ENCODE peak calls at places on chromosomes 3 and 15, in ten cellular contexts. Q is heart left ventricle, W is psoas muscle, A is heart right ventricle, C is stomach, S is body of pancreas, U is retinal pigment epithelial cell, H is AG09309, B is uterus, P is GM20000. V is an unnamed sample.

GRCh38 chr15:97947465-97948262 is 12.8 kb upstream of the ARRDC4 start:
- DNase-seq in Q (no peak), W (no peak), A (no peak), C (no peak), S (no peak), U (no peak), H (no peak), B (no peak), P (no peak), V (no peak)

GRCh38 chr15:100171411-100171810 is 170.4 kb downstream of the ADAMTS17 start:
- DNase-seq in Q (no peak), W (no peak), A (no peak), C (no peak), S (no peak), U (no peak), H (no peak), B (no peak), P (no peak), V (no peak)

GRCh38 chr15:82043726-82044372 is 2.0 kb downstream of the MEX3B start:
- DNase-seq in Q (no peak), W (peak), A (peak), C (no peak), S (peak), U (no peak), H (no peak), B (no peak), P (no peak), V (no peak)

GRCh38 chr3:174466471-174467054 is 392.6 kb upstream of the NAALADL2 start:
- DNase-seq in Q (no peak), W (no peak), A (no peak), C (no peak), S (no peak), U (no peak), H (no peak), B (no peak), P (no peak), V (no peak)

GRCh38 chr3:71989165-71989564 is 204.2 kb upstream of the PROK2 start:
- DNase-seq in Q (no peak), W (no peak), A (no peak), C (no peak), S (no peak), U (peak), H (no peak), B (no peak), P (no peak), V (no peak)

GRCh38 chr3:37571269-37571668 is 290.4 kb upstream of the CTDSPL start:
- DNase-seq in Q (no peak), W (no peak), A (no peak), C (no peak), S (no peak), U (no peak), H (no peak), B (no peak), P (no peak), V (no peak)

GRCh38 chr15:54604963-54605362 is 591.8 kb downstream of the RSL24D1 start:
- DNase-seq in Q (no peak), W (no peak), A (no peak), C (no peak), S (no peak), U (no peak), H (no peak), B (no peak), P (no peak), V (no peak)

GRCh38 chr15:60648928-60649679 is 170.2 kb upstream of the ICE2 start:
- DNase-seq in Q (no peak), W (no peak), A (no peak), C (no peak), S (no peak), U (no peak), H (no peak), B (no peak), P (no peak), V (no peak)

GRCh38 chr3:45677045-45677436 is 12.2 kb upstream of the SACM1L start:
- DNase-seq in Q (no peak), W (peak), A (peak), C (no peak), S (peak), U (no peak), H (peak), B (peak), P (no peak), V (no peak)

GRCh38 chr15:78944669-78945407 is at the start of gene CTSH:
- DNase-seq in Q (peak), W (peak), A (peak), C (peak), S (peak), U (no peak), H (no peak), B (peak), P (peak), V (peak)

GRCh38 chr15:93829115-93829849 is 402.1 kb upstream of the MCTP2 start:
- DNase-seq in Q (no peak), W (no peak), A (no peak), C (no peak), S (peak), U (peak), H (peak), B (peak), P (no peak), V (no peak)

GRCh38 chr15:66815322-66815721 is 113.3 kb downstream of the SMAD6 start:
- DNase-seq in Q (no peak), W (no peak), A (no peak), C (no peak), S (no peak), U (no peak), H (peak), B (no peak), P (no peak), V (no peak)

GRCh38 chr3:20069178-20069532 is 28.9 kb downstream of the KAT2B start:
- DNase-seq in Q (no peak), W (no peak), A (no peak), C (no peak), S (no peak), U (no peak), H (no peak), B (no peak), P (no peak), V (no peak)

GRCh38 chr3:1515842-1516241 is 423.0 kb downstream of the CNTN6 start:
- DNase-seq in Q (no peak), W (no peak), A (no peak), C (no peak), S (no peak), U (no peak), H (no peak), B (no peak), P (no peak), V (no peak)

GRCh38 chr3:111621535-111621934 is 26.4 kb upstream of the ZBED2 start:
- DNase-seq in Q (no peak), W (no peak), A (no peak), C (no peak), S (no peak), U (no peak), H (no peak), B (no peak), P (no peak), V (no peak)

GRCh38 chr3:20326537-20326936 is 140.5 kb upstream of the SGO1 start:
- DNase-seq in Q (no peak), W (no peak), A (no peak), C (no peak), S (no peak), U (no peak), H (no peak), B (no peak), P (no peak), V (no peak)

GRCh38 chr3:50137567-50137966 is 17.6 kb upstream of the SEMA3F start:
- DNase-seq in Q (no peak), W (no peak), A (no peak), C (no peak), S (no peak), U (no peak), H (no peak), B (no peak), P (no peak), V (no peak)

GRCh38 chr3:101179637-101180036 is 140.7 kb downstream of the IMPG2 start:
- DNase-seq in Q (no peak), W (no peak), A (no peak), C (no peak), S (no peak), U (no peak), H (peak), B (no peak), P (no peak), V (no peak)

GRCh38 chr3:47319952-47320351 is 37.2 kb downstream of the KLHL18 start:
- DNase-seq in Q (no peak), W (no peak), A (no peak), C (no peak), S (no peak), U (no peak), H (no peak), B (no peak), P (no peak), V (no peak)

GRCh38 chr3:171772427-171773056 is 37.7 kb downstream of the PLD1 start:
- DNase-seq in Q (peak), W (peak), A (peak), C (peak), S (peak), U (no peak), H (no peak), B (peak), P (peak), V (peak)

GRCh38 chr15:39075311-39075710 is 505.6 kb upstream of the THBS1 start:
- DNase-seq in Q (no peak), W (no peak), A (no peak), C (no peak), S (no peak), U (no peak), H (peak), B (no peak), P (no peak), V (no peak)

GRCh38 chr3:38438421-38438820 is 15.3 kb upstream of the ACVR2B start:
- DNase-seq in Q (no peak), W (no peak), A (no peak), C (no peak), S (peak), U (no peak), H (no peak), B (no peak), P (no peak), V (no peak)

GRCh38 chr3:81425198-81425868 is 336.1 kb downstream of the GBE1 start:
- DNase-seq in Q (no peak), W (no peak), A (no peak), C (no peak), S (no peak), U (no peak), H (no peak), B (no peak), P (no peak), V (no peak)

GRCh38 chr3:192336286-192336685 is 391.1 kb downstream of the FGF12 start:
- DNase-seq in Q (no peak), W (no peak), A (no peak), C (no peak), S (no peak), U (no peak), H (no peak), B (no peak), P (no peak), V (no peak)

GRCh38 chr15:39110336-39110735 is 470.5 kb upstream of the THBS1 start:
- DNase-seq in Q (no peak), W (no peak), A (no peak), C (no peak), S (no peak), U (no peak), H (peak), B (no peak), P (no peak), V (no peak)

GRCh38 chr3:100151024-100151707 is 36.9 kb upstream of the FILIP1L start:
- DNase-seq in Q (no peak), W (no peak), A (peak), C (no peak), S (no peak), U (no peak), H (no peak), B (peak), P (no peak), V (no peak)

GRCh38 chr3:54065140-54065539 is 57.2 kb upstream of the CACNA2D3 start:
- DNase-seq in Q (no peak), W (no peak), A (no peak), C (no peak), S (no peak), U (no peak), H (no peak), B (no peak), P (no peak), V (no peak)

GRCh38 chr15:52331490-52332240 is 36.1 kb upstream of the MYO5C start:
- DNase-seq in Q (no peak), W (no peak), A (no peak), C (peak), S (peak), U (no peak), H (no peak), B (no peak), P (peak), V (peak)

GRCh38 chr3:31196261-31196660 is 301.8 kb upstream of the GADL1 start:
- DNase-seq in Q (no peak), W (no peak), A (no peak), C (no peak), S (no peak), U (no peak), H (no peak), B (no peak), P (no peak), V (no peak)

GRCh38 chr3:155611456-155611855 is 133.4 kb downstream of the PLCH1 start:
- DNase-seq in Q (no peak), W (no peak), A (no peak), C (no peak), S (no peak), U (no peak), H (no peak), B (no peak), P (no peak), V (no peak)

GRCh38 chr3:134333522-134334181 is 40.6 kb downstream of the AMOTL2 start:
- DNase-seq in Q (no peak), W (no peak), A (no peak), C (no peak), S (no peak), U (no peak), H (peak), B (no peak), P (no peak), V (no peak)

GRCh38 chr3:27022096-27022761 is 347.0 kb downstream of the NEK10 start:
- DNase-seq in Q (no peak), W (no peak), A (no peak), C (no peak), S (no peak), U (no peak), H (no peak), B (no peak), P (no peak), V (no peak)

GRCh38 chr15:65991721-65992472 is 122.6 kb downstream of the RAB11A start:
- DNase-seq in Q (no peak), W (no peak), A (no peak), C (no peak), S (no peak), U (no peak), H (no peak), B (no peak), P (no peak), V (no peak)

GRCh38 chr3:10992017-10992945 is at the start of gene SLC6A1:
- DNase-seq in Q (peak), W (peak), A (peak), C (no peak), S (peak), U (no peak), H (no peak), B (peak), P (no peak), V (no peak)
- TF ChIP-seq CTCF in Q (peak), W (no peak), A (peak), C (no peak), S (no peak), U (peak), H (no peak), B (no peak), P (no peak), V (no peak)

DNA sequence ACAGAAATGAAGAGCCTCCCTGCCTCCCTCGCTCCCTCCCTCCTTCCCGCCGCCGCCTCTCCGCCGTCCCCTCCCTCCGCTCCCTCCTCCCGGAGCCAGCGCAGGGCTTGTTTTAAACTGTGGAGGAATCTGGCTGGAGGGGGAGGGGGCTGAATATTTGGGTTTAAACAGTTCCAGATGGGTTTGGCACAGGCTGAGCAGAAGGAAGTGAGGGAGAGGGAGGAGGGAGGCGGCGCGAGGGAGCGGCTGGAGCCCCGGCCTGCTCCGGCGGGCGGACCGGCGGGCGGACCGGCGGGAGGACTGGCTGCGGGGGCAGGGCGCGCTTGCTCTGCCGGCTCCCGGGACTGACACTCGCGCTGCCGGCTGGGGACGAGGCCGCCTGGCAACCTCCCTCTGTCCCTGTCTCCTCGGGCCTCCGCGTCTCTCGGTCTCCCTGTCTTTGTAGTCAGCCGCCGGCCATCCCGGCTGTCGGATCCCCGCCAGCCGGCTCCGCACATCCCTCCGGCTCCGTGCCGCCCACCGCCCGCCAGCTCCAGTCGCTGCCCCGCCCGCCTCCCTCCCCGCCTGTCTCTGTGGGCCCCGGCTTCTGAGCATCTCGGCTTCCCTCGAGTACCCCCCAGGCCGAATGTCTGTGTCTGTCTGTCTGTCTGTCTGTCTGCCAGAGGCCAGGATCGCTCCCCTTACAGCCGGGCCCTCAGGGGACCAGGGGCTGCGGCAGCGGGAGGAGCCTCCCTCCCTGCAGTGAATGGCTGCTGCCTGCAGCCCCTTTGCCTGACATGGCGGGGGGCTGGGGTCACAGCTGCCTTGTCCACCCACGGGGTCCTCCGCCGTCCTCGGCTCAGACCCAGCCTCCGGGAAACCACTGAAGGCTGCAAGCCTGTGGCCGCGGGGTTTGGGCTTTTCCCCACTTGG is 7.6 kb downstream of the EPHB3 start:
- DNase-seq in Q (peak), W (peak), A (peak), C (peak), S (peak), U (no peak), H (peak), B (peak), P (no peak), V (no peak)
- TF ChIP-seq CTCF in Q (no peak), W (no peak), A (no peak), C (no peak), S (no peak), U (no peak), H (no peak), B (no peak), P (no peak), V (no peak)

DNA sequence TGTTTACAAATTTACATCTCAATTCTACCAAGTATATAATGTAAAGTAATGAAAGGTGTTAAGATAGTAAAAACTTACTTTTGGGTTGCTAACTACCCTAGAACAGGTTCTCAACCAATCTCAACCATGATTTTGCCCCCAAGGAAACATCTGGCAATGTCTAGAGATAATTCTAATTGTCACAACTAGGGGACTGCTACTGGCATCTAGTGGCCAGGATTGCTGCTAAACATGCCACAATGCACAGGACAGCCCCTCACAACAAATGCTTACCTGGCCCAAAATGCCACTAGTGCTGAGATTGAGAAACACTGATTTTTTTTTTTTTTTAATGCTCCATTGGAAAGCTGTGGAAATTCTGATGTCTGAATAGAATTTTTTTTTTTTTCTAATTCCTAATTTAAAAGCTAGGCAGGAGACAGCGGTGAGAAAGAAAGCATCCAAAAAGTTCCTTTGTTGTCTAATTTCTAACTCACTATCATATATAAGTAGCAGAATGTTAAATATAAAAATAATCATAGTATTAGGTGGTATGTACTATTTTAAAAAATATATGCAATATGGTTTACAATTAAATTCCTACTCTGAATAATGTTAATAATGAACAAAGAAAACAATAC is 81.5 kb downstream of the TJP1 start:
- DNase-seq in Q (no peak), W (no peak), A (no peak), C (no peak), S (no peak), U (no peak), H (no peak), B (no peak), P (no peak), V (no peak)
- TF ChIP-seq CTCF in Q (no peak), W (no peak), A (peak), C (no peak), S (peak), U (peak), H (no peak), B (no peak), P (peak), V (peak)

DNA sequence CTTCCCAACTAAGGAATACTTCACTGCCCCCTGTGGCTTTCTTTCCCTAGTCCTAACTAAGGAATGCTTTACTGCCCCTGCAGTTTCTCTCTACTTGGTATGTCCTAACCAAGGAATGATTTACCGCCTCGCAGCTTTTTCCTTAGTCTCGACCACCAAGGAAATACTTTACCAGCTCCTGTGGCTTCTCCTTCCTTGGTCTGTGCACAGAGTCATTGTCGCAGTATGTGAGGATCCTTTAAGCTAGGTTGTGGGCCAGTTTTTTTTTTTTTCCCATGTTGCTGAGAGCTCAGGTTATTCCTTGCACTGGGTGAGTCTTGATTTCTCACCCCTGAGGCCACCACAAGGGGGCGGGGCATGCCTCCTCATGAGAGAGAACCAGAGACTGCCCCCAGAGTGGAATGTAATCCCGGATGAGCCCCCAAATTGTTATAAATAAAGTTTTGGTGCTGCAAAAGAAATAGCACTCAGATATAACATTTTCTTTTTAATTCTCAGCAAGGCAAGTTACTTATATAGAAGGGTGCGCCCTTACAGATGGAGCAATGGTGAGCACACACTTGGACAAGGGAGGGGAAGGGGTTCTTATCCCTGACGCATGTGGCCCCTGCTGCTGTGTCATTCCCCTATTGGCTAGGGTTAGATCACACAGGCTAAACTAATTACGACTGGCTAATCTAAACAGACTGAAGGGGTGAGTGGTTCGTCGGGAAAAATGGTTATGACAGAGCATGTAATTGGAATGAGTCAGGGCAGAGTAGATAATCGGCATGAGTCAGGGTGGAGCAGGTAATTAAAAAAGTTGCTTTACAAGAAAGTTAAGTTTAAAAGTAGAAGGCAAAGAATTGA is 27.0 kb downstream of the NDUFB4 start:
- DNase-seq in Q (no peak), W (no peak), A (no peak), C (no peak), S (no peak), U (no peak), H (peak), B (no peak), P (no peak), V (no peak)
- TF ChIP-seq CTCF in Q (no peak), W (no peak), A (no peak), C (no peak), S (no peak), U (no peak), H (no peak), B (no peak), P (peak), V (no peak)

GRCh38 chr3:23845361-23845760 is 39.6 kb downstream of the UBE2E1 start:
- DNase-seq in Q (no peak), W (no peak), A (no peak), C (no peak), S (no peak), U (no peak), H (no peak), B (no peak), P (no peak), V (no peak)
- TF ChIP-seq CTCF in Q (no peak), W (no peak), A (no peak), C (no peak), S (no peak), U (no peak), H (no peak), B (no peak), P (no peak), V (no peak)

DNA sequence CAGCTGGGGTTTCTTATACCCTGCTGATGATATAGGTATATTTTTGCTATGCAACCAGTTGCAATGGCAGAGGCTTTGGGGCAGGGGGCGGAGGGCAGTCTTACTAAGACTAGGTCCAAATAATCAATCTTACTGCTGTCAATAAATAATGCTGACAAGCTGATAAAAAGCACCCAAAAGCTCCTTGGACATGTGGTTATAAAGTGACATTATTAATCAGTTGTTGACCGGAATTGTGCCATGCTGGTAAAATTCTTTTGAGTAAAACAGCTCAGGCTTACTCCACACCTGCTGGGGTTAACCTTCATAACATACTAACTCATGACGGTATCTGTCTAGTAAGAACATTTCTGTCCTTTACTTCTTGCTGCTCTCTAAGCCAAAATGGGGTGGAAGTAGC is 101.9 kb downstream of the CHST2 start:
- DNase-seq in Q (no peak), W (no peak), A (no peak), C (no peak), S (no peak), U (no peak), H (no peak), B (no peak), P (no peak), V (no peak)
- TF ChIP-seq CTCF in Q (no peak), W (no peak), A (no peak), C (no peak), S (no peak), U (no peak), H (no peak), B (no peak), P (no peak), V (no peak)

V was measured in GM10248.